ENCODE peak calls at places on chromosome 9, in four cellular contexts. Y is ACHN, Z is naive B cell, A is EL. V is an unnamed sample.

GRCh38 chr9:82332018-82332773 is 343.6 kb downstream of the SPATA31D1 start:
- DNase-seq in Z (no peak), Y (peak; percentile 44), A (peak; percentile 90), V (no peak)

GRCh38 chr9:92265159-92265558 is 28.3 kb downstream of the IARS1 start:
- DNase-seq in Z (no peak), A (peak; percentile 49), Y (peak; percentile 9), V (no peak)

GRCh38 chr9:37918665-37919165 is 14.8 kb upstream of the SLC25A51 start:
- DNase-seq in Y (no peak), Z (no peak), A (no peak), V (no peak)

GRCh38 chr9:35566417-35566816 is 38.6 kb upstream of the TESK1 start:
- DNase-seq in A (peak; percentile 24), Z (no peak), Y (no peak), V (no peak)

GRCh38 chr9:129673602-129674001 is 8.2 kb downstream of the PRRX2 start:
- DNase-seq in Y (no peak), A (no peak), Z (no peak), V (no peak)

GRCh38 chr9:98142182-98142924 is 23.3 kb upstream of the TRIM14 start:
- DNase-seq in A (no peak), Y (no peak), Z (no peak), V (no peak)

GRCh38 chr9:82021198-82021597 is 32.6 kb downstream of the SPATA31D1 start:
- DNase-seq in Z (no peak), Y (peak; percentile 66), A (peak; percentile 73), V (no peak)

GRCh38 chr9:114591206-114591853 is 3.8 kb downstream of the ATP6V1G1 start:
- DNase-seq in A (no peak), Y (no peak), Z (no peak), V (no peak)

GRCh38 chr9:130575514-130575913 is 3.9 kb upstream of the FUBP3 start:
- DNase-seq in Z (no peak), A (no peak), Y (no peak), V (no peak)

GRCh38 chr9:127912882-127913281 is 4.0 kb downstream of the ST6GALNAC4 start:
- DNase-seq in Z (no peak), A (no peak), Y (no peak), V (no peak)

GRCh38 chr9:90841213-90841612 is 39.6 kb downstream of the SYK start:
- DNase-seq in Z (no peak), Y (no peak), A (no peak), V (no peak)

GRCh38 chr9:114238919-114239879 is 83.7 kb upstream of the ORM1 start:
- DNase-seq in Y (peak; percentile 12), Z (no peak), A (peak; percentile 62), V (no peak)

GRCh38 chr9:110078626-110079025 is 129.3 kb downstream of the C9orf152 start:
- DNase-seq in Z (no peak), Y (no peak), A (no peak), V (no peak)

GRCh38 chr9:20624201-20625002 is 2.1 kb upstream of the MLLT3 start:
- DNase-seq in Y (no peak), A (peak; percentile 77), Z (peak; percentile 29), V (peak; percentile 73)

GRCh38 chr9:108565651-108566378 is 290.0 kb downstream of the ACTL7B start:
- DNase-seq in A (peak; percentile 87), Y (peak; percentile 77), Z (peak; percentile 39), V (no peak)

GRCh38 chr9:89661956-89662717 is 57.3 kb downstream of the GADD45G start:
- DNase-seq in A (peak; percentile 78), Z (no peak), Y (peak; percentile 90), V (peak; percentile 99)

GRCh38 chr9:132018957-132019405 is 60.7 kb downstream of the MED27 start:
- DNase-seq in A (no peak), Y (no peak), Z (no peak), V (no peak)

GRCh38 chr9:77909306-77909705 is 122.3 kb downstream of the GNAQ start:
- DNase-seq in Y (no peak), A (no peak), Z (no peak), V (no peak)

GRCh38 chr9:126043691-126044090 is 282.9 kb upstream of the MVB12B start:
- DNase-seq in Z (no peak), Y (no peak), A (peak; percentile 19), V (no peak)

GRCh38 chr9:4592886-4593285 is 69.2 kb upstream of the PLPP6 start:
- DNase-seq in Z (no peak), Y (no peak), A (peak; percentile 25), V (no peak)

GRCh38 chr9:137073992-137074399 is 3.3 kb upstream of the UAP1L1 start:
- DNase-seq in A (no peak), Z (no peak), Y (no peak), V (no peak)

GRCh38 chr9:135440620-135441019 is 39.0 kb upstream of the PPP1R26 start:
- DNase-seq in A (no peak), Z (no peak), Y (no peak), V (no peak)

GRCh38 chr9:129280236-129281231 is 102.5 kb upstream of the IER5L start:
- DNase-seq in Y (no peak), Z (no peak), A (no peak), V (peak; percentile 52)

GRCh38 chr9:85310531-85311070 is 431.2 kb downstream of the AGTPBP1 start:
- DNase-seq in Y (no peak), A (no peak), Z (no peak), V (no peak)

GRCh38 chr9:130297371-130297770 is 31.8 kb downstream of the HMCN2 start:
- DNase-seq in A (no peak), Y (no peak), Z (no peak), V (no peak)

GRCh38 chr9:111118256-111118950 is 80.1 kb upstream of the LPAR1 start:
- DNase-seq in Y (no peak), A (peak; percentile 89), Z (no peak), V (no peak)

GRCh38 chr9:89374176-89374575 is 55.9 kb downstream of the SECISBP2 start:
- DNase-seq in Y (peak; percentile 31), Z (no peak), A (peak; percentile 64), V (no peak)

GRCh38 chr9:122389799-122390481 is 19.1 kb downstream of the PTGS1 start:
- DNase-seq in Z (peak; percentile 86), A (no peak), Y (no peak), V (peak; percentile 44)

GRCh38 chr9:77518688-77519087 is 129.4 kb downstream of the GNA14 start:
- DNase-seq in Z (no peak), A (no peak), Y (no peak), V (no peak)

GRCh38 chr9:126153382-126153781 is 173.2 kb upstream of the MVB12B start:
- DNase-seq in A (no peak), Z (no peak), Y (no peak), V (no peak)

GRCh38 chr9:123893831-123894460 is 36.0 kb downstream of the DENND1A start:
- DNase-seq in Z (no peak), A (peak; percentile 28), Y (no peak), V (no peak)

V was measured in right atrium auricular region.